ENCODE peak calls at places on chromosomes 1 and 21, in five cellular contexts. J is fibroblast of lung, S is lung, K is brain microvascular endothelial cell, I is neural crest cell. Z is an unnamed sample.
A peak's percentile ranks its signal among the peaks of the same experiment; 100 is the strongest.

GRCh38 chr1:209835782-209836298 is 8.1 kb downstream of the UTP25 start:
- DNase-seq in S (no peak), I (no peak), J (peak; percentile 68), K (peak; percentile 42), Z (no peak)

GRCh38 chr1:16915627-16915973 is 6.1 kb upstream of the CROCC start:
- DNase-seq in K (no peak), I (no peak), J (no peak), S (no peak), Z (no peak)

GRCh38 chr1:66271216-66271903 is 262.6 kb upstream of the SGIP1 start:
- DNase-seq in I (peak; percentile 37), J (peak; percentile 99), S (peak; percentile 73), K (peak; percentile 99), Z (peak; percentile 87)

GRCh38 chr21:18041012-18041411 is 203.6 kb upstream of the CHODL start:
- DNase-seq in I (no peak), K (no peak), J (no peak), S (no peak), Z (no peak)

GRCh38 chr1:21255284-21255942 is 34.9 kb downstream of the ECE1 start:
- DNase-seq in I (peak; percentile 95), S (peak; percentile 88), J (peak; percentile 85), K (peak; percentile 79), Z (peak; percentile 96)

GRCh38 chr21:34743831-34744230 is 75.0 kb downstream of the CLIC6 start:
- DNase-seq in S (peak; percentile 34), K (peak; percentile 18), I (no peak), J (peak; percentile 84), Z (no peak)

GRCh38 chr1:206986402-206986801 is 16.1 kb upstream of the FCAMR start:
- DNase-seq in I (no peak), J (no peak), S (no peak), K (no peak), Z (no peak)

GRCh38 chr1:28104866-28105467 is 16.6 kb upstream of the EYA3 start:
- DNase-seq in I (peak; percentile 8), J (peak; percentile 57), S (peak; percentile 75), K (peak; percentile 74), Z (peak; percentile 44)

GRCh38 chr1:39683591-39684312 is 7.5 kb downstream of the HPCAL4 start:
- DNase-seq in I (no peak), S (no peak), J (peak; percentile 10), K (no peak), Z (no peak)

GRCh38 chr21:46297311-46298082 is 11.4 kb downstream of the YBEY start:
- DNase-seq in J (peak; percentile 25), I (no peak), S (no peak), K (no peak), Z (no peak)

GRCh38 chr1:16498573-16499359 is 15.3 kb downstream of the RNU1-1 start:
- DNase-seq in K (peak; percentile 72), I (peak; percentile 91), J (peak; percentile 82), S (peak; percentile 89), Z (peak; percentile 96)

GRCh38 chr1:172774561-172774960 is 115.7 kb downstream of the FASLG start:
- DNase-seq in S (no peak), K (no peak), I (no peak), J (no peak), Z (no peak)

GRCh38 chr1:164786980-164787833 is 228.2 kb downstream of the PBX1 start:
- DNase-seq in J (peak; percentile 84), I (peak; percentile 79), K (peak; percentile 80), S (peak; percentile 78), Z (peak; percentile 89)

GRCh38 chr1:177301425-177302124 is 130.8 kb downstream of the BRINP2 start:
- DNase-seq in I (no peak), K (no peak), J (no peak), S (no peak), Z (no peak)

GRCh38 chr1:242147096-242147976 is 148.4 kb upstream of the MAP1LC3C start:
- DNase-seq in J (peak; percentile 71), K (peak; percentile 32), S (no peak), I (no peak), Z (no peak)

GRCh38 chr1:154983776-154984466 is 777 bp downstream of the FLAD1 start:
- DNase-seq in K (no peak), J (no peak), S (no peak), I (no peak), Z (no peak)

GRCh38 chr1:26692211-26692792 is 3.5 kb upstream of the ARID1A start:
- DNase-seq in J (peak; percentile 95), I (peak; percentile 68), K (peak; percentile 93), S (peak; percentile 88), Z (peak; percentile 91)

GRCh38 chr21:45992311-45993209 is 11.0 kb downstream of the COL6A1 start:
- DNase-seq in K (no peak), J (no peak), I (no peak), S (no peak), Z (peak; percentile 83)

GRCh38 chr1:116331523-116331922 is 41.5 kb upstream of the ATP1A1 start:
- DNase-seq in I (no peak), S (no peak), J (no peak), K (no peak), Z (no peak)

GRCh38 chr1:10074059-10074854 is 41.5 kb downstream of the UBE4B start:
- DNase-seq in J (peak; percentile 90), S (peak; percentile 42), I (no peak), K (peak; percentile 99), Z (no peak)

GRCh38 chr1:52364235-52364839 is 1.7 kb downstream of the CC2D1B start:
- DNase-seq in J (no peak), S (no peak), K (no peak), I (no peak), Z (no peak)

GRCh38 chr1:52365091-52365745 is 787 bp downstream of the CC2D1B start:
- DNase-seq in J (peak; percentile 77), S (peak; percentile 76), I (no peak), K (peak; percentile 48), Z (no peak)

GRCh38 chr1:52366517-52366827 is 467 bp upstream of the CC2D1B start:
- DNase-seq in J (no peak), S (no peak), K (no peak), I (no peak), Z (no peak)

GRCh38 chr1:52367272-52367671 is 1.3 kb upstream of the CC2D1B start:
- DNase-seq in J (no peak), I (no peak), S (no peak), K (no peak), Z (no peak)

GRCh38 chr1:52365746-52366516 is at the start of gene CC2D1B:
- DNase-seq in J (peak; percentile 96), I (peak; percentile 98), S (peak; percentile 99), K (peak; percentile 97), Z (peak; percentile 100)
- TF ChIP-seq CTCF in J (no peak), I (peak; percentile 39), S (no peak), K (no peak), Z (no peak)

GRCh38 chr1:30768830-30769718 is 11.5 kb upstream of the LAPTM5 start:
- DNase-seq in I (no peak), K (no peak), S (no peak), J (no peak), Z (no peak)
- TF ChIP-seq CTCF in I (no peak), K (no peak), S (no peak), J (no peak), Z (no peak)

DNA sequence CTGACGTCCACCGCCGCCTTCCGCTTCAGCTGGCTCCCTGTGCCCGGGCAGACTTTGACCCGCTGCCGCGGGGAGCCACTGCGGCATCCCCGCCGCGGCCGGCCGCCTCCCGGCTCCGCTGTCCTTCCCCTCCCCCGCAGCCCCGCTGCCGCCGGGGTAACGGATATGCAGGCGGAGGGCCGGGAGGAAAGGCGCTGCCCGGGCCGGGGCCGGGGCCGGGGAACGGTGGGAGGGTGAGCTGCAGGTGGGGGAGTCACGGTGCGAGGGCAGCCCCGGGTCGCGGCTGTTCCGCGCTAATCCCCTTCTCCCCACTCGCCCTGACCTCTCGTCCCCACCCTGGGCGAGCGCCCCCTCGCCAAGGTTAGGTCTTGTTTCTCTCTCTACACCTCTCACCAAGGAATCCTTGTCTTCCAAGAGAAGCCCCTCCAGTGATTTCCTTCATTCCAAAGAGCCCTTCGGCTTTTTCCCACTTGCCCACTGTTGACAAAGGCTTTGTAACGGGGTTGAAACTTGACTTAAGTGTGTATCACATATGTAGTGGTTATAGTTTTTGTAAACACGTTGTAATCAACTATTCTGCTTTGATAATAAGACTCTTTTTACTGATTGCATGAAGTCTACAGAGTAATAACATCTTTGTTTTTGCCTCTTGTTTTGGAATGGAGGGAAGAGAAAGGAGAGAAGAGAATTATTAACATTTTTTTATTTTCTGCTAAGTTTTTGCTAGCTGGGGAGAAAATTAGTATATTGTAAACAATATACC is 685 bp downstream of the XPR1 start:
- DNase-seq in J (no peak), S (peak; percentile 63), I (peak; percentile 58), K (no peak), Z (peak; percentile 87)
- TF ChIP-seq CTCF in J (peak; percentile 17), S (no peak), I (peak; percentile 38), K (peak; percentile 46), Z (peak; percentile 39)

GRCh38 chr21:42360317-42360716 is 6.0 kb downstream of the TFF1 start:
- DNase-seq in K (no peak), J (no peak), I (no peak), S (no peak), Z (no peak)
- TF ChIP-seq CTCF in K (no peak), J (no peak), I (peak; percentile 16), S (no peak), Z (no peak)

GRCh38 chr1:213070399-213070798 is 19.4 kb downstream of the RPS6KC1 start:
- DNase-seq in S (no peak), I (no peak), K (peak; percentile 59), J (peak; percentile 92), Z (no peak)
- TF ChIP-seq CTCF in S (no peak), I (no peak), K (peak; percentile 50), J (peak; percentile 13), Z (peak; percentile 39)

DNA sequence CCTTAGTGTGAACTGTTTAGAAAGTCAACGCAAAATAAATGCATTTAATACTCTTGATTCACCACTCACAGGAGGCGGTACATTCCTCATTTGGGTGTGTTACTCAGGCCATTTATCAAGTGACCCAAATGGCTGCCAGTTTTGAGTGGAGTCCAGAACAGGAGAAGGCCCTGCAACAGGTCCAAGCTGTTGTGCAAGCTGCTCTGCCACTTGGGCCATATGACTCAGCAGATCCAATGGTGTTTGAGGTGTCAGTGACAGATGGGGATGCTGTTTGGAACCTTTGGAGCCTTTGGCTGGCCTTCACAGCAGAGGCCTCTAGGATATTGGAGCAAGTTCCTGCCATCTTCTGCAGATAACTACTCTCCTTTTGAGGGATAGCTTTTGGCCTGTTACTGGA is 609.2 kb downstream of the KCNT2 start:
- DNase-seq in S (no peak), I (no peak), J (peak; percentile 1), K (no peak), Z (no peak)
- TF ChIP-seq CTCF in S (no peak), I (no peak), J (no peak), K (no peak), Z (no peak)

DNA sequence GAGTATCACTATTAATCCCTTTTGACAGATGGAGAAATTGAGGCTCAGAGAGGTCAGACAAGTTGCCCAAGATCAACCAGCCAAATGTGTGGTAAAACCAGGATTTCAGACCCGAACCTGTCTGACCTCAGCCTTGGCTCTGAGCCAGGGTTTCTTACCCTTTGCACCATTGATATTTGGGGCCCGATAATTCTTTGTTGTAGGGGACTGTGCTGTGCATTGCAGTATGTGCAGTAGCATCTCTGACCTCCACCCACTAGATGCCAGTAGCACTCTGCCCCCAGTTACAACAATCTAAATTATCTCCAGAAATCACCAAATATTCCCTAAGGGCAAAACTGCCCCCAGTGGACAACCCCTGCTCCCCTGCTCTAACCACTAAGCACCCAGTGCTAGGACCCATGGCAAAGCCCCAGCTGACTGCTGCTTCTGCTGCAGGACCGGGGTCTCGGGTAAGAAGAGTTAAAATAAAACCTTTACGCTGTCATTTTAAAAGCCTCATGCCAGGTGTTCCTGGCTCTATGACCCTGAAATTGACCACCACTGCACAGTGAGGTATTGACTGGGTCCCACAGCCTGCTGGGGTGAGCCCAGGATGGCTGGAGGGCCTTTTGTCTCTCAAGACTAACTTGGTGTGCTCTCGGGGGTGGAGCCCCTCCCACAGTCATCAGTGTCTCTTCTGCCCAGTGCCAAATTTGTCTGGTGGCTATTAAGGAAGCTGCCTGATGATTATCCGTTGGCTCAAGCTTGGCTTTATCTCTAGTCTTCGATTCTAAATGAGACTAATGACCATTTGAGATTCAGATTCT is 5.6 kb upstream of the MAN1C1 start:
- DNase-seq in K (no peak), I (no peak), J (peak; percentile 55), S (no peak), Z (no peak)
- TF ChIP-seq CTCF in K (peak; percentile 59), I (no peak), J (peak; percentile 54), S (no peak), Z (peak; percentile 33)

Z was measured in osteocyte.